ENCODE peak calls at places on chromosome 16, in nine cellular contexts. P, Q, E, O, M, L, V, S and T are unnamed samples.

GRCh38 chr16:31880322-31880979 is 6.8 kb downstream of the ZNF267 start:
- DNase-seq in P (no peak), Q (no peak), E (no peak), O (peak; percentile 80), M (peak; percentile 87), L (no peak), V (no peak), S (no peak), T (no peak)

GRCh38 chr16:27080870-27081269 is 14.1 kb downstream of the C16orf82 start:
- DNase-seq in P (no peak), Q (no peak), E (no peak), O (no peak), M (peak; percentile 11), L (no peak), V (peak; percentile 72), S (no peak), T (no peak)

GRCh38 chr16:58882292-58882691 is 148.2 kb upstream of the GOT2 start:
- DNase-seq in P (no peak), Q (no peak), E (no peak), O (no peak), M (no peak), L (no peak), V (no peak), S (no peak), T (no peak)

GRCh38 chr16:87407511-87408112 is 15.5 kb downstream of the MAP1LC3B start:
- DNase-seq in P (no peak), Q (no peak), E (peak; percentile 59), O (no peak), M (no peak), L (peak; percentile 84), V (no peak), S (peak; percentile 87), T (peak; percentile 84)

GRCh38 chr16:81004646-81005353 is 1.9 kb downstream of the CMC2 start:
- DNase-seq in P (no peak), Q (no peak), E (no peak), O (peak; percentile 62), M (peak; percentile 73), L (peak; percentile 58), V (no peak), S (no peak), T (no peak)

GRCh38 chr16:23466162-23466885 is 13.3 kb upstream of the COG7 start:
- DNase-seq in P (peak; percentile 85), Q (no peak), E (peak; percentile 17), O (peak; percentile 96), M (peak; percentile 12), L (no peak), V (no peak), S (no peak), T (no peak)

GRCh38 chr16:1300664-1301476 is 8.6 kb upstream of the UBE2I start:
- DNase-seq in P (peak; percentile 85), Q (peak; percentile 58), E (no peak), O (peak; percentile 22), M (peak; percentile 62), L (peak; percentile 56), V (peak; percentile 87), S (peak; percentile 90), T (peak; percentile 91)

GRCh38 chr16:88807626-88808453 is 3.9 kb downstream of the APRT start:
- DNase-seq in P (peak; percentile 60), Q (no peak), E (no peak), O (no peak), M (no peak), L (no peak), V (no peak), S (peak; percentile 60), T (peak; percentile 93)

GRCh38 chr16:78673884-78674283 is 574.4 kb downstream of the WWOX start:
- DNase-seq in P (no peak), Q (no peak), E (no peak), O (no peak), M (no peak), L (no peak), V (no peak), S (no peak), T (no peak)

GRCh38 chr16:4390266-4391260 is 18.9 kb downstream of the VASN start:
- DNase-seq in P (no peak), Q (no peak), E (no peak), O (no peak), M (no peak), L (no peak), V (peak; percentile 76), S (no peak), T (no peak)
- TF ChIP-seq CTCF in P (no peak), Q (no peak), E (peak; percentile 4), O (no peak), M (no peak), L (no peak), V (peak; percentile 60), S (no peak), T (peak; percentile 46)

GRCh38 chr16:85566502-85567100 is 46.5 kb upstream of the GSE1 start:
- DNase-seq in P (no peak), Q (no peak), E (no peak), O (no peak), M (no peak), L (no peak), V (peak; percentile 70), S (no peak), T (no peak)
- TF ChIP-seq CTCF in P (no peak), Q (no peak), E (no peak), O (no peak), M (no peak), L (no peak), V (peak; percentile 61), S (no peak), T (no peak)

GRCh38 chr16:20868890-20869289 is 31.3 kb downstream of the DCUN1D3 start:
- DNase-seq in P (peak; percentile 93), Q (peak; percentile 85), E (no peak), O (peak; percentile 57), M (peak; percentile 85), L (no peak), V (no peak), S (peak; percentile 88), T (no peak)
- TF ChIP-seq CTCF in P (no peak), Q (peak; percentile 16), E (no peak), O (no peak), M (no peak), L (no peak), V (no peak), S (no peak), T (no peak)

DNA sequence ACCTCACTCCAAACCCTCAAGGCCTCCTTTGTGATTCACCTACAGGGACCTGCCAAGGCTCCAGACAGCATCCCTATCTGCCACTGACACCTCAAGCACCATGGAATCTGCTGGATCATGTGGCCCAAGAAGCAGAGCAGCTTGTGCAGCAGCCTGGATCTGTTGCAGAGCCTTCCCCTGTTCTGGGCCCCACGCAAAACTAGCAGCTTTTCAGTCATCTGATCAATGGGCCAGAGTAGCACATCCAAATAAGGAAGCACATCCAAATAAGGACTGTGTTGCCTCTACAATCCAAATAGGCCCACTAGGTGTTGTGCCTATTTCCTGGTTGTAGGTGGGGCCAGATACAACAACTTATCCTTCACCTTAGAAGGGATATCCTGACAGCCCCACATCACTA is 97.1 kb upstream of the GNAO1 start:
- DNase-seq in P (no peak), Q (no peak), E (no peak), O (no peak), M (no peak), L (no peak), V (no peak), S (no peak), T (no peak)
- TF ChIP-seq CTCF in P (no peak), Q (no peak), E (no peak), O (no peak), M (no peak), L (no peak), V (no peak), S (no peak), T (no peak)